ENCODE peak calls at places on chromosomes 6 and 20, in ten cellular contexts. V, G, J, P, T, D, M, R, F and X are unnamed samples.

GRCh38 chr6:45631396-45631795 is 253.7 kb upstream of the SUPT3H start:
- DNase-seq in V (no peak), G (no peak), J (no peak), P (no peak), T (no peak), D (no peak), M (no peak), R (no peak), F (no peak), X (no peak)

GRCh38 chr20:4817230-4817671 is 95.5 kb downstream of the PRND start:
- DNase-seq in V (no peak), G (no peak), J (no peak), P (no peak), T (no peak), D (no peak), M (no peak), R (no peak), F (no peak), X (no peak)

GRCh38 chr20:23881371-23881770 is 1.8 kb upstream of the CST5 start:
- DNase-seq in V (no peak), G (peak), J (no peak), P (no peak), T (no peak), D (no peak), M (no peak), R (no peak), F (no peak), X (no peak)

GRCh38 chr6:145099713-145100112 is 635.6 kb downstream of the EPM2A start:
- DNase-seq in V (no peak), G (no peak), J (no peak), P (no peak), T (no peak), D (no peak), M (no peak), R (no peak), F (no peak), X (no peak)

GRCh38 chr6:170289108-170289931 is 1.6 kb downstream of the DLL1 start:
- DNase-seq in V (no peak), G (peak), J (peak), P (no peak), T (no peak), D (no peak), M (no peak), R (no peak), F (no peak), X (peak)

GRCh38 chr6:75438186-75438880 is 55.3 kb downstream of the FILIP1 start:
- DNase-seq in V (no peak), G (no peak), J (no peak), P (no peak), T (no peak), D (no peak), M (no peak), R (no peak), F (no peak), X (no peak)

GRCh38 chr6:85756982-85757381 is 114.3 kb upstream of the SYNCRIP start:
- DNase-seq in V (peak), G (no peak), J (peak), P (no peak), T (no peak), D (peak), M (no peak), R (peak), F (no peak), X (no peak)

GRCh38 chr6:136860043-136860442 is 37.7 kb downstream of the PEX7 start:
- DNase-seq in V (no peak), G (no peak), J (no peak), P (no peak), T (no peak), D (no peak), M (no peak), R (no peak), F (no peak), X (no peak)

GRCh38 chr6:37351027-37351426 is 2.8 kb upstream of the RNF8 start:
- DNase-seq in V (no peak), G (no peak), J (no peak), P (no peak), T (no peak), D (no peak), M (no peak), R (no peak), F (no peak), X (no peak)

GRCh38 chr6:162621246-162621645 is 106.3 kb downstream of the PRKN start:
- DNase-seq in V (peak), G (no peak), J (peak), P (no peak), T (no peak), D (peak), M (no peak), R (no peak), F (no peak), X (no peak)

GRCh38 chr6:34476941-34477340 is 11.1 kb downstream of the PACSIN1 start:
- DNase-seq in V (no peak), G (no peak), J (no peak), P (no peak), T (no peak), D (no peak), M (no peak), R (no peak), F (no peak), X (no peak)

GRCh38 chr6:167426620-167427019 is 101.7 kb downstream of the TTLL2 start:
- DNase-seq in V (peak), G (no peak), J (no peak), P (no peak), T (no peak), D (no peak), M (no peak), R (no peak), F (no peak), X (no peak)

GRCh38 chr6:75208564-75209431 is 2.9 kb upstream of the COL12A1 start:
- DNase-seq in V (peak), G (peak), J (peak), P (peak), T (peak), D (peak), M (peak), R (peak), F (peak), X (peak)

GRCh38 chr6:158185729-158186456 is 17.7 kb downstream of the GTF2H5 start:
- DNase-seq in V (no peak), G (no peak), J (no peak), P (no peak), T (no peak), D (peak), M (no peak), R (no peak), F (no peak), X (no peak)

GRCh38 chr20:33672426-33673114 is 1.7 kb downstream of the NECAB3 start:
- DNase-seq in V (no peak), G (no peak), J (no peak), P (no peak), T (no peak), D (peak), M (no peak), R (no peak), F (no peak), X (peak)

GRCh38 chr6:148304976-148305375 is 37.7 kb upstream of the SASH1 start:
- DNase-seq in V (no peak), G (no peak), J (no peak), P (peak), T (no peak), D (no peak), M (no peak), R (no peak), F (no peak), X (no peak)

GRCh38 chr6:28371706-28372451 is 22.1 kb downstream of the ZKSCAN3 start:
- DNase-seq in V (no peak), G (no peak), J (no peak), P (no peak), T (no peak), D (no peak), M (no peak), R (peak), F (no peak), X (no peak)

GRCh38 chr6:111602481-111603404 is 2.9 kb downstream of the TRAF3IP2 start:
- DNase-seq in V (peak), G (no peak), J (no peak), P (peak), T (peak), D (peak), M (peak), R (no peak), F (no peak), X (peak)

GRCh38 chr6:99195986-99196655 is 153.4 kb downstream of the FAXC start:
- DNase-seq in V (no peak), G (no peak), J (no peak), P (no peak), T (no peak), D (no peak), M (no peak), R (no peak), F (no peak), X (no peak)

GRCh38 chr6:158648682-158649131 is 1.1 kb upstream of the SYTL3 start:
- DNase-seq in V (peak), G (no peak), J (peak), P (no peak), T (no peak), D (no peak), M (no peak), R (no peak), F (no peak), X (no peak)

DNA sequence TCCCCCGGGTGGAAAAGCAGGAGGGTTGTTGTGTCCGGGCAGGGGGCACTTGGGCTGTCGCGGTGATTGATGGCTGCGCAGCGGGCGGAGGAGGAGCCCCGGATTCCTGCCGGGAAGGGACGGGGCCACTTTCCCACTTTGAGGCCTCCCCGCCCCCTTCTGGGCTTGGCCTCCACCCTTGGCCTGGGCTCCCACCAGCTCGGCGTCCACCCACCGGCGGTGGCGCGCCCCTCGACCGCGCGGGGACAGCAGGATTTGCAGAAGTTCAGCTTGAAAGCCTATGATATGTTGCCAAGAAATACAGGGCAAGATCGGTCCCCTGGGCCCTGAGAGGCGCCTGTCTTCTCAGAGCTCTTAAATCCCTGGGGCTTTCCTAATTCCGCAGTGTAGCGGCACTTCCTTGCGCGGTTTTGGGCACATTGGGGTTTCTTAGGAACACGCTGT is 852 bp downstream of the RIN2 start:
- DNase-seq in V (peak), G (peak), J (no peak), P (peak), T (peak), D (peak), M (peak), R (no peak), F (no peak), X (peak)
- H3K27ac ChIP-seq in V (peak), G (peak), J (no peak), P (peak), T (peak), D (peak), M (peak), R (no peak), F (no peak), X (peak)

GRCh38 chr20:7392551-7392950 is 547.7 kb downstream of the HAO1 start:
- DNase-seq in V (no peak), G (no peak), J (no peak), P (no peak), T (no peak), D (no peak), M (no peak), R (no peak), F (no peak), X (no peak)
- H3K27ac ChIP-seq in V (no peak), G (no peak), J (no peak), P (no peak), T (no peak), D (no peak), M (no peak), R (no peak), F (no peak), X (no peak)

GRCh38 chr20:49685809-49686208 is 27.9 kb downstream of the B4GALT5 start:
- DNase-seq in V (no peak), G (no peak), J (no peak), P (no peak), T (no peak), D (no peak), M (no peak), R (no peak), F (no peak), X (no peak)
- H3K27ac ChIP-seq in V (no peak), G (peak), J (no peak), P (no peak), T (no peak), D (peak), M (peak), R (no peak), F (peak), X (peak)

GRCh38 chr6:3119040-3119723 is 671 bp downstream of the BPHL start:
- DNase-seq in V (no peak), G (no peak), J (no peak), P (no peak), T (no peak), D (peak), M (no peak), R (no peak), F (no peak), X (no peak)
- H3K27ac ChIP-seq in V (peak), G (peak), J (peak), P (peak), T (peak), D (peak), M (peak), R (no peak), F (peak), X (peak)